ENCODE peak calls at places on chromosomes 3 and 15, in seven cellular contexts. T is sigmoid colon, S is neural progenitor cell, M is retinal pigment epithelial cell, F is brain microvascular endothelial cell, D is MM.1S, A is body of pancreas. X is an unnamed sample.

GRCh38 chr15:53807500-53807899 is 48.0 kb upstream of the WDR72 start:
- DNase-seq in T (no peak), S (no peak), M (no peak), F (no peak), D (no peak), A (no peak), X (no peak)

GRCh38 chr3:24510030-24510648 is 15.5 kb upstream of the THRB start:
- DNase-seq in T (no peak), S (no peak), M (no peak), F (no peak), D (no peak), A (no peak), X (no peak)

GRCh38 chr15:68384451-68385239 is 47.3 kb downstream of the ITGA11 start:
- DNase-seq in T (peak), S (no peak), M (no peak), F (peak), D (no peak), A (no peak), X (no peak)

GRCh38 chr15:29942144-29942543 is 119.9 kb upstream of the TJP1 start:
- DNase-seq in T (no peak), S (peak), M (no peak), F (peak), D (no peak), A (no peak), X (no peak)

GRCh38 chr15:38671675-38672141 is 107.1 kb upstream of the RASGRP1 start:
- DNase-seq in T (no peak), S (no peak), M (peak), F (no peak), D (no peak), A (no peak), X (peak)

GRCh38 chr3:155252535-155252934 is 40.9 kb downstream of the STRIT1 start:
- DNase-seq in T (no peak), S (no peak), M (no peak), F (peak), D (no peak), A (no peak), X (no peak)

GRCh38 chr3:66693461-66693912 is 192.7 kb upstream of the LRIG1 start:
- DNase-seq in T (peak), S (no peak), M (peak), F (peak), D (no peak), A (peak), X (no peak)

GRCh38 chr3:14222900-14223594 is 44.4 kb downstream of the LSM3 start:
- DNase-seq in T (no peak), S (no peak), M (no peak), F (no peak), D (no peak), A (no peak), X (peak)

GRCh38 chr3:58471025-58471887 is 20.6 kb upstream of the KCTD6 start:
- DNase-seq in T (no peak), S (peak), M (peak), F (peak), D (peak), A (peak), X (no peak)

GRCh38 chr15:37764733-37765191 is 169.7 kb upstream of the TMCO5A start:
- DNase-seq in T (no peak), S (peak), M (no peak), F (peak), D (peak), A (peak), X (no peak)

GRCh38 chr3:138942271-138942670 is 4.7 kb downstream of the FOXL2 start:
- DNase-seq in T (no peak), S (no peak), M (no peak), F (no peak), D (no peak), A (no peak), X (no peak)

GRCh38 chr3:40969341-40969740 is 230.0 kb upstream of the CTNNB1 start:
- DNase-seq in T (no peak), S (no peak), M (no peak), F (no peak), D (peak), A (no peak), X (no peak)

GRCh38 chr3:21752749-21753347 is 1.8 kb upstream of the ZNF385D start:
- DNase-seq in T (no peak), S (peak), M (no peak), F (peak), D (peak), A (peak), X (no peak)

GRCh38 chr15:71716990-71717389 is 93.4 kb upstream of the NR2E3 start:
- DNase-seq in T (no peak), S (no peak), M (no peak), F (no peak), D (no peak), A (no peak), X (no peak)

GRCh38 chr15:33374181-33375006 is 63.6 kb downstream of the RYR3 start:
- DNase-seq in T (no peak), S (no peak), M (no peak), F (no peak), D (no peak), A (no peak), X (no peak)

GRCh38 chr3:37968784-37969600 is 21.6 kb upstream of the VILL start:
- DNase-seq in T (no peak), S (no peak), M (no peak), F (no peak), D (no peak), A (no peak), X (no peak)

GRCh38 chr15:31473384-31474058 is 146.9 kb downstream of the KLF13 start:
- DNase-seq in T (no peak), S (no peak), M (no peak), F (no peak), D (no peak), A (no peak), X (no peak)

DNA sequence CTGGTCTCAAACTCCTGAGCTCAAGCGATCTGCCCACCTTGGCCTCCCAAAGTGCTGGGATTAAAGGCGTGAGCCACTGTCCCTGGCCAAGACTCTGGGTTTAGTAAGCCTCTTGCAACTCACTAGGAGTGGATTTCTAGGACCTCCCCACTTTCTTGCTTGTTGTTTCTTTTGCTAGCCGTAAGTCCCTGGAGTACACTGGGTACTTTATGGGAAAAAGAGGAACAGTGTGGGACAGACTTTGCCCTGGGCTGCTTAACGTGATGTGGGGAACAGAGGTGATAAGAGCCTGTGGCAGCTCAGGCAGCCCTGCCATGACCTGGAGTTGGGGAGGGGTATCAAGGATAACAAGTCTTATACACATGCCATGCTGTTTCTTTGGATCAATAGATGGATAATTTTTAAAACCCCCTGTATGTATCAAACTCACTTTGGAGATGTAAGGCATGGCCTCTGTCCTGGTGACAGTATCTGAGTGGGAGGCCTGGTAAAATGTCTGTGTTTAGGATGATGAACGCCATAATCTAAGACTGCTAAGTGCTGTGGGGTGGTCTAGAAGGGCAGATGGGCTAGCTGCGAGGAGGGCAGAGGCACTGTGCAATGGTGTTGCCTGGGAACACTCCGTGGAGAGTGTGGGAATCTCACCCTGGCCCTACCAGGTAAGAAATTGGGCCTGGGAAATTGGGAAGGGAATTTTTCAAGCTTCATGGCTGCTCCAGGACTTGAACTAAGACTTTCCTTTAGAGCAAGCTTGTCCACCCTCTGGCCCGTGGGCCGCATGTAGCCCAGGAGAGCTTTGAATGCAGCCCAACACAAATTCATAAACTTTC is 54.8 kb downstream of the SMAD3 start:
- DNase-seq in T (no peak), S (no peak), M (no peak), F (no peak), D (no peak), A (no peak), X (no peak)
- H3K4me3 ChIP-seq in T (no peak), S (no peak), M (no peak), F (no peak), D (no peak), A (no peak), X (no peak)

GRCh38 chr3:48232734-48233133 is 8.2 kb upstream of the ZNF589 start:
- DNase-seq in T (peak), S (peak), M (peak), F (peak), D (peak), A (peak), X (peak)
- TF ChIP-seq CTCF in T (peak), S (peak), M (peak), F (peak), D (peak), A (peak), X (peak)

GRCh38 chr15:98150531-98150930 is 190.0 kb downstream of the ARRDC4 start:
- DNase-seq in T (no peak), S (no peak), M (no peak), F (no peak), D (peak), A (no peak), X (no peak)
- H3K4me3 ChIP-seq in T (no peak), S (no peak), M (no peak), F (no peak), D (no peak), A (no peak), X (no peak)

GRCh38 chr3:106617276-106617675 is 748.5 kb upstream of the CBLB start:
- DNase-seq in T (no peak), S (no peak), M (no peak), F (no peak), D (no peak), A (no peak), X (no peak)

GRCh38 chr3:106624154-106624553 is 753.1 kb upstream of the CCDC54 start:
- DNase-seq in T (no peak), S (no peak), M (no peak), F (no peak), D (no peak), A (no peak), X (no peak)

GRCh38 chr3:106620646-106621045 is 751.8 kb upstream of the CBLB start:
- DNase-seq in T (no peak), S (no peak), M (no peak), F (no peak), D (no peak), A (no peak), X (no peak)
- TF ChIP-seq CTCF in T (no peak), S (no peak), M (no peak), F (no peak), D (no peak), A (no peak), X (no peak)

DNA sequence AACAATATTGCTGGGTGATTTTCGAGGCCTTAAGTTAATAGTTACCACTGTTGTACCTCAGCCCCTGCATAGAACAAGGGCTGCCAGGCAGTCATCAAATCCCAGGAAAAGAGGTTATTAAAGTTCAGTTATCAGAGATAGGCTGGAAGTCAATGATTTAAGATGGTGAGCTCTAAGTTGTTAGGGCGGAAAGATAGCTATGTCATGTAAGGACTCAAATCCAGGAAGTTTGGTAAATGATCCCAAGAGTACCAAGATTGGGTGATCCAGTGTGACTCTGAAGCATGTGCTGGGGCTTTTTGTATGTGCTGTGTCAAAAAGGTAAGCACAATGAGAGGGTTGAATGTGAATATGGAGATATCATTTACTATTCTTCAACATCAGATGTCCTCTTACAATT is 287.9 kb downstream of the NLGN1 start:
- DNase-seq in T (no peak), S (no peak), M (no peak), F (no peak), D (no peak), A (no peak), X (no peak)
- H3K4me3 ChIP-seq in T (no peak), S (no peak), M (no peak), F (no peak), D (no peak), A (no peak), X (no peak)

GRCh38 chr3:98587654-98588532 is 5.5 kb downstream of the CPOX start:
- DNase-seq in T (no peak), S (no peak), M (no peak), F (no peak), D (no peak), A (no peak), X (no peak)
- TF ChIP-seq CTCF in T (no peak), S (peak), M (peak), F (peak), D (no peak), A (no peak), X (no peak)

GRCh38 chr3:159841766-159842165 is 146.9 kb upstream of the IL12A start:
- DNase-seq in T (no peak), S (no peak), M (no peak), F (no peak), D (no peak), A (no peak), X (no peak)
- H3K4me3 ChIP-seq in T (no peak), S (peak), M (no peak), F (no peak), D (no peak), A (no peak), X (no peak)

X was measured in GM12864.